ENCODE peak calls at places on chromosomes 11 and 22, in seven cellular contexts. N is SW 1271; V is activated naive CD4-positive, alpha-beta T cell treated with anti-CD3 and anti-CD28 coated beads, Interleukin-2, amount 50 U/mL, for 72 hours; T is colonic mucosa; K is iPS DF 19.7; D is AG04450; L is RKO. R is an unnamed sample.

GRCh38 chr11:123404626-123405025 is 25.4 kb upstream of the GRAMD1B start:
- DNase-seq in T (no peak), K (no peak), D (no peak), N (no peak), L (no peak), V (no peak), R (no peak)

GRCh38 chr22:44576311-44577260 is 78.6 kb upstream of the RTL6 start:
- DNase-seq in D (no peak), T (no peak), V (peak; percentile 34), K (no peak), N (no peak), L (no peak), R (no peak)

GRCh38 chr11:62532096-62532495 is 14.5 kb downstream of the AHNAK start:
- DNase-seq in T (no peak), K (no peak), D (no peak), V (no peak), N (no peak), L (no peak), R (no peak)

GRCh38 chr22:22143448-22143847 is 101.1 kb upstream of the VPREB1 start:
- DNase-seq in T (no peak), N (no peak), V (no peak), L (no peak), D (no peak), K (no peak), R (no peak)

GRCh38 chr11:59182457-59183151 is 10.7 kb downstream of the DTX4 start:
- DNase-seq in L (no peak), V (no peak), K (no peak), N (no peak), D (no peak), T (peak; percentile 81), R (peak; percentile 44)

GRCh38 chr22:39349967-39350802 is at the start of gene SYNGR1:
- DNase-seq in V (no peak), K (no peak), L (no peak), N (no peak), D (no peak), T (no peak), R (peak; percentile 26)

GRCh38 chr22:49962751-49963646 is 2.4 kb downstream of the PIM3 start:
- DNase-seq in D (no peak), K (no peak), V (no peak), L (no peak), N (no peak), T (peak; percentile 39), R (peak; percentile 30)

GRCh38 chr11:67599149-67599548 is 7.6 kb upstream of the NDUFV1 start:
- DNase-seq in K (no peak), N (no peak), L (no peak), V (no peak), D (no peak), T (no peak), R (no peak)

GRCh38 chr11:86183694-86184093 is 60.9 kb upstream of the EED start:
- DNase-seq in V (no peak), L (no peak), K (no peak), N (no peak), D (no peak), T (no peak), R (no peak)

GRCh38 chr22:29621761-29622526 is 18.5 kb downstream of the NF2 start:
- DNase-seq in K (no peak), D (peak; percentile 86), L (peak; percentile 99), N (peak; percentile 85), V (no peak), T (no peak), R (no peak)

GRCh38 chr11:13972033-13972910 is 9.7 kb downstream of the SPON1 start:
- DNase-seq in N (no peak), K (no peak), T (no peak), L (no peak), V (no peak), D (no peak), R (no peak)

R was measured in stomach.